ENCODE peak calls at places on chromosome 11, in five cellular contexts. P is endodermal cell, Y is mesothelial cell of epicardium, I is HS-5, A is pancreas. C is an unnamed sample.

GRCh38 chr11:75338516-75339218 is 12.8 kb downstream of the ARRB1 start:
- DNase-seq in P (no peak), Y (no peak), I (no peak), A (peak; percentile 33), C (no peak)

GRCh38 chr11:3796346-3796745 is 1.0 kb downstream of the NUP98 start:
- DNase-seq in P (no peak), Y (no peak), I (no peak), A (no peak), C (no peak)

GRCh38 chr11:4038973-4039372 is 55.6 kb upstream of the RRM1 start:
- DNase-seq in P (no peak), Y (no peak), I (no peak), A (no peak), C (no peak)

GRCh38 chr11:125070699-125071254 is 7.7 kb downstream of the SLC37A2 start:
- DNase-seq in P (peak; percentile 42), Y (no peak), I (peak; percentile 63), A (peak; percentile 22), C (peak; percentile 80)

GRCh38 chr11:81596709-81597108 is 1137.0 kb downstream of the FAM181B start:
- DNase-seq in P (no peak), Y (no peak), I (no peak), A (no peak), C (no peak)

GRCh38 chr11:128506999-128507591 is 80.3 kb downstream of the ETS1 start:
- DNase-seq in P (no peak), Y (no peak), I (peak; percentile 95), A (peak; percentile 82), C (no peak)

GRCh38 chr11:129144256-129144655 is 47.9 kb downstream of the ARHGAP32 start:
- DNase-seq in P (no peak), Y (no peak), I (no peak), A (no peak), C (no peak)

GRCh38 chr11:116581349-116581748 is 191.4 kb downstream of the BUD13 start:
- DNase-seq in P (peak; percentile 70), Y (no peak), I (no peak), A (no peak), C (no peak)

GRCh38 chr11:34685864-34686263 is 65.0 kb downstream of the EHF start:
- DNase-seq in P (no peak), Y (no peak), I (no peak), A (no peak), C (no peak)

GRCh38 chr11:114847599-114847998 is 169.3 kb downstream of the NXPE2 start:
- DNase-seq in P (no peak), Y (no peak), I (no peak), A (no peak), C (no peak)

GRCh38 chr11:109864161-109864661 is 229.0 kb upstream of the ZC3H12C start:
- DNase-seq in P (no peak), Y (no peak), I (no peak), A (no peak), C (no peak)

GRCh38 chr11:123261345-123262106 is 66.5 kb upstream of the CLMP start:
- DNase-seq in P (peak; percentile 97), Y (peak; percentile 69), I (no peak), A (peak; percentile 92), C (peak; percentile 52)

GRCh38 chr11:61195710-61196109 is 7.6 kb upstream of the PGA3 start:
- DNase-seq in P (no peak), Y (no peak), I (no peak), A (no peak), C (no peak)

GRCh38 chr11:20327377-20327776 is 36.1 kb upstream of the HTATIP2 start:
- DNase-seq in P (no peak), Y (no peak), I (no peak), A (no peak), C (no peak)

GRCh38 chr11:19650929-19651487 is 61.6 kb upstream of the NAV2 start:
- DNase-seq in P (no peak), Y (no peak), I (no peak), A (no peak), C (no peak)

GRCh38 chr11:81959341-81959740 is 774.3 kb downstream of the FAM181B start:
- DNase-seq in P (peak; percentile 66), Y (no peak), I (no peak), A (no peak), C (no peak)

GRCh38 chr11:128324531-128325141 is 262.7 kb downstream of the ETS1 start:
- DNase-seq in P (no peak), Y (no peak), I (no peak), A (no peak), C (no peak)

GRCh38 chr11:70661763-70662501 is 263.6 kb downstream of the CTTN start:
- DNase-seq in P (peak; percentile 77), Y (no peak), I (no peak), A (no peak), C (no peak)

GRCh38 chr11:42237701-42238235 is 778.3 kb upstream of the LRRC4C start:
- DNase-seq in P (no peak), Y (no peak), I (no peak), A (no peak), C (no peak)

GRCh38 chr11:101169944-101170343 is 40.3 kb upstream of the PGR start:
- DNase-seq in P (no peak), Y (no peak), I (no peak), A (no peak), C (no peak)

GRCh38 chr11:16494918-16495691 is 138.8 kb upstream of the SOX6 start:
- DNase-seq in P (no peak), Y (no peak), I (no peak), A (no peak), C (no peak)

GRCh38 chr11:69574383-69575255 is 66.3 kb upstream of the CCND1 start:
- DNase-seq in P (no peak), Y (no peak), I (no peak), A (no peak), C (no peak)

GRCh38 chr11:119693253-119693815 is 35.7 kb downstream of the NECTIN1 start:
- DNase-seq in P (no peak), Y (no peak), I (no peak), A (peak; percentile 30), C (no peak)

GRCh38 chr11:68749061-68749491 is 2.2 kb downstream of the TESMIN start:
- DNase-seq in P (peak; percentile 56), Y (no peak), I (no peak), A (no peak), C (no peak)

GRCh38 chr11:1346669-1347390 is 37.4 kb upstream of the TOLLIP start:
- DNase-seq in P (no peak), Y (no peak), I (no peak), A (peak; percentile 55), C (no peak)

GRCh38 chr11:69541501-69542313 is 60.2 kb downstream of the LINC01488 start:
- DNase-seq in P (no peak), Y (no peak), I (no peak), A (no peak), C (no peak)

GRCh38 chr11:8356731-8357504 is 93.2 kb upstream of the LMO1 start:
- DNase-seq in P (no peak), Y (no peak), I (no peak), A (peak; percentile 28), C (no peak)

GRCh38 chr11:107858217-107859070 is at the start of gene SLC35F2:
- DNase-seq in P (peak; percentile 92), Y (peak; percentile 39), I (no peak), A (peak; percentile 80), C (peak; percentile 81)

GRCh38 chr11:67071420-67072284 is 15.0 kb downstream of the RHOD start:
- DNase-seq in P (peak; percentile 97), Y (no peak), I (no peak), A (no peak), C (peak; percentile 32)

GRCh38 chr11:106400949-106401545 is 323.6 kb downstream of the AASDHPPT start:
- DNase-seq in P (no peak), Y (no peak), I (no peak), A (no peak), C (no peak)

GRCh38 chr11:6622261-6623171 is 3.3 kb upstream of the TPP1 start:
- DNase-seq in P (no peak), Y (no peak), I (no peak), A (peak; percentile 67), C (no peak)

GRCh38 chr11:61277186-61277972 is 17.7 kb downstream of the VWCE start:
- DNase-seq in P (no peak), Y (no peak), I (no peak), A (no peak), C (no peak)

GRCh38 chr11:14373941-14374646 is 15.1 kb upstream of the RRAS2 start:
- DNase-seq in P (peak; percentile 34), Y (no peak), I (peak; percentile 61), A (no peak), C (no peak)

GRCh38 chr11:107898270-107898669 is 30.0 kb upstream of the RAB39A start:
- DNase-seq in P (no peak), Y (no peak), I (no peak), A (no peak), C (peak; percentile 65)

GRCh38 chr11:134536219-134536618 is 124.2 kb upstream of the B3GAT1 start:
- DNase-seq in P (no peak), Y (no peak), I (no peak), A (no peak), C (no peak)

GRCh38 chr11:83161610-83162199 is 4.8 kb downstream of the PCF11 start:
- DNase-seq in P (no peak), Y (no peak), I (no peak), A (no peak), C (no peak)